ENCODE peak calls at places on chromosome 19, in eight cellular contexts. One of them, this sample, is unnamed.

GRCh38 chr19:39679056-39679790 is 23.5 kb downstream of the LGALS16 start:
- DNase-seq in K562: no peak
- DNase-seq in H1: no peak
- DNase-seq in endothelial cell of umbilical vein: no peak
- DNase-seq in HCT116: no peak
- DNase-seq in SK-N-SH: no peak
- DNase-seq in GM12878: peak
- DNase-seq in HepG2: no peak
- DNase-seq in this sample: no peak

GRCh38 chr19:48565090-48565489 is 13.1 kb downstream of the SULT2B1 start:
- DNase-seq in K562: peak
- DNase-seq in H1: no peak
- DNase-seq in endothelial cell of umbilical vein: no peak
- DNase-seq in HCT116: no peak
- DNase-seq in SK-N-SH: no peak
- DNase-seq in GM12878: no peak
- DNase-seq in HepG2: peak
- DNase-seq in this sample: no peak

GRCh38 chr19:16885166-16885565 is 3.6 kb upstream of the F2RL3 start:
- DNase-seq in K562: peak
- DNase-seq in H1: no peak
- DNase-seq in endothelial cell of umbilical vein: no peak
- DNase-seq in HCT116: no peak
- DNase-seq in SK-N-SH: no peak
- DNase-seq in GM12878: no peak
- DNase-seq in HepG2: no peak
- DNase-seq in this sample: no peak

GRCh38 chr19:40689339-40690049 is 957 bp downstream of the NUMBL start:
- DNase-seq in K562: peak
- DNase-seq in H1: no peak
- DNase-seq in endothelial cell of umbilical vein: peak
- DNase-seq in HCT116: no peak
- DNase-seq in SK-N-SH: peak
- DNase-seq in GM12878: no peak
- DNase-seq in HepG2: no peak
- DNase-seq in this sample: no peak

GRCh38 chr19:15871570-15871969 is 26.3 kb downstream of the CYP4F2 start:
- DNase-seq in K562: peak
- DNase-seq in H1: no peak
- DNase-seq in endothelial cell of umbilical vein: no peak
- DNase-seq in HCT116: peak
- DNase-seq in SK-N-SH: no peak
- DNase-seq in GM12878: no peak
- DNase-seq in HepG2: no peak
- DNase-seq in this sample: no peak

GRCh38 chr19:942133-942645 is 16.4 kb downstream of the ARID3A start:
- DNase-seq in K562: no peak
- DNase-seq in H1: no peak
- DNase-seq in endothelial cell of umbilical vein: no peak
- DNase-seq in HCT116: no peak
- DNase-seq in SK-N-SH: no peak
- DNase-seq in GM12878: no peak
- DNase-seq in HepG2: no peak
- DNase-seq in this sample: no peak

GRCh38 chr19:2168619-2169424 is 5.1 kb downstream of the DOT1L start:
- DNase-seq in K562: peak
- DNase-seq in H1: no peak
- DNase-seq in endothelial cell of umbilical vein: peak
- DNase-seq in HCT116: peak
- DNase-seq in SK-N-SH: peak
- DNase-seq in GM12878: peak
- DNase-seq in HepG2: peak
- DNase-seq in this sample: no peak

GRCh38 chr19:17616961-17617806 is 61.7 kb downstream of the COLGALT1 start:
- DNase-seq in K562: peak
- DNase-seq in H1: no peak
- DNase-seq in endothelial cell of umbilical vein: no peak
- DNase-seq in HCT116: peak
- DNase-seq in SK-N-SH: peak
- DNase-seq in GM12878: no peak
- DNase-seq in HepG2: peak
- DNase-seq in this sample: no peak

GRCh38 chr19:19595171-19595701 is 23.3 kb downstream of the PBX4 start:
- DNase-seq in K562: no peak
- DNase-seq in H1: no peak
- DNase-seq in endothelial cell of umbilical vein: no peak
- DNase-seq in HCT116: no peak
- DNase-seq in SK-N-SH: peak
- DNase-seq in GM12878: no peak
- DNase-seq in HepG2: no peak
- DNase-seq in this sample: no peak

GRCh38 chr19:33686687-33687541 is 65.2 kb downstream of the CHST8 start:
- DNase-seq in K562: no peak
- DNase-seq in H1: no peak
- DNase-seq in endothelial cell of umbilical vein: no peak
- DNase-seq in HCT116: no peak
- DNase-seq in SK-N-SH: peak
- DNase-seq in GM12878: no peak
- DNase-seq in HepG2: no peak
- DNase-seq in this sample: no peak

GRCh38 chr19:40684280-40684679 is 6.2 kb downstream of the NUMBL start:
- DNase-seq in K562: no peak
- DNase-seq in H1: no peak
- DNase-seq in endothelial cell of umbilical vein: no peak
- DNase-seq in HCT116: no peak
- DNase-seq in SK-N-SH: no peak
- DNase-seq in GM12878: no peak
- DNase-seq in HepG2: no peak
- DNase-seq in this sample: no peak

GRCh38 chr19:32599736-32600157 is 18.8 kb downstream of the PDCD5 start:
- DNase-seq in K562: peak
- DNase-seq in H1: no peak
- DNase-seq in endothelial cell of umbilical vein: peak
- DNase-seq in HCT116: peak
- DNase-seq in SK-N-SH: peak
- DNase-seq in GM12878: no peak
- DNase-seq in HepG2: peak
- DNase-seq in this sample: peak

DNA sequence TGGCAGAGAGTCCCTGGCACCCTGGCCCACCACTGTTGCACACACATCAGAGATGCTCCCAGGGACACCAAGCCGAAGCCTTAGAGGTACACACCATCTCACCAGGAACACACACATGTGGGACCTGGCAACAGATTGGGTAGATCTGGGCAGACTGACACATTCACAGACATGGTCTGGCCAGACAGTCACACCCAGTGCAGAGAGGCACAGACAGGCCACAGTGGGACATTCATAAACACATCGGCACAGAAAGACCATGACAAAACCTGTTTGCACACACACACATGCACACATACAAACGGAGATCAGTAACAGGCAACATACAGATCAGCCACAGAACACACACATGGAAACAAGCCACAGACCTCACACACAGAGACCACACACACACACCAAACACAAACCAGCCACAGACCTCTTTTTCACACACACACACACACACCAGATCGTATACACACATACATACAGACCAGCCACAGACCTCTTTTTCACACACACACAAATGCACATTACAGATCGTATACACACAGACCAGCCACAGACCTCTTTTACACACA is 6.3 kb upstream of the JUNB start:
- DNase-seq in K562: no peak
- DNase-seq in H1: no peak
- DNase-seq in endothelial cell of umbilical vein: no peak
- DNase-seq in HCT116: no peak
- DNase-seq in SK-N-SH: peak
- DNase-seq in GM12878: no peak
- DNase-seq in HepG2: no peak
- DNase-seq in this sample: no peak
- TF ChIP-seq POLR2AphosphoS5 in K562: no peak
- TF ChIP-seq POLR2AphosphoS5 in H1: no peak
- TF ChIP-seq POLR2AphosphoS5 in endothelial cell of umbilical vein: no peak
- TF ChIP-seq POLR2AphosphoS5 in HCT116: no peak
- TF ChIP-seq POLR2AphosphoS5 in SK-N-SH: no peak
- TF ChIP-seq POLR2AphosphoS5 in GM12878: peak
- TF ChIP-seq POLR2AphosphoS5 in HepG2: no peak
- TF ChIP-seq POLR2AphosphoS5 in this sample: no peak

GRCh38 chr19:3604987-3605343 is 1.7 kb downstream of the TBXA2R start:
- DNase-seq in K562: no peak
- DNase-seq in H1: no peak
- DNase-seq in endothelial cell of umbilical vein: no peak
- DNase-seq in HCT116: no peak
- DNase-seq in SK-N-SH: no peak
- DNase-seq in GM12878: peak
- DNase-seq in HepG2: no peak
- DNase-seq in this sample: no peak

GRCh38 chr19:3606690-3607289 is at the start of gene TBXA2R:
- DNase-seq in K562: peak
- DNase-seq in H1: no peak
- DNase-seq in endothelial cell of umbilical vein: peak
- DNase-seq in HCT116: peak
- DNase-seq in SK-N-SH: peak
- DNase-seq in GM12878: no peak
- DNase-seq in HepG2: no peak
- DNase-seq in this sample: no peak

GRCh38 chr19:3605770-3606169 is 905 bp downstream of the TBXA2R start:
- DNase-seq in K562: no peak
- DNase-seq in H1: no peak
- DNase-seq in endothelial cell of umbilical vein: no peak
- DNase-seq in HCT116: no peak
- DNase-seq in SK-N-SH: no peak
- DNase-seq in GM12878: no peak
- DNase-seq in HepG2: no peak
- DNase-seq in this sample: no peak

GRCh38 chr19:3605361-3605760 is 1.3 kb downstream of the TBXA2R start:
- DNase-seq in K562: no peak
- DNase-seq in H1: no peak
- DNase-seq in endothelial cell of umbilical vein: no peak
- DNase-seq in HCT116: no peak
- DNase-seq in SK-N-SH: no peak
- DNase-seq in GM12878: no peak
- DNase-seq in HepG2: no peak
- DNase-seq in this sample: no peak

GRCh38 chr19:3606174-3606689 is 443 bp downstream of the TBXA2R start:
- DNase-seq in K562: peak
- DNase-seq in H1: no peak
- DNase-seq in endothelial cell of umbilical vein: no peak
- DNase-seq in HCT116: peak
- DNase-seq in SK-N-SH: peak
- DNase-seq in GM12878: no peak
- DNase-seq in HepG2: no peak
- DNase-seq in this sample: no peak
- H3K4me3 ChIP-seq in K562: peak
- H3K4me3 ChIP-seq in H1: peak
- H3K4me3 ChIP-seq in endothelial cell of umbilical vein: peak
- H3K4me3 ChIP-seq in HCT116: peak
- H3K4me3 ChIP-seq in SK-N-SH: peak
- H3K4me3 ChIP-seq in GM12878: no peak
- H3K4me3 ChIP-seq in HepG2: peak
- H3K4me3 ChIP-seq in this sample: no peak

DNA sequence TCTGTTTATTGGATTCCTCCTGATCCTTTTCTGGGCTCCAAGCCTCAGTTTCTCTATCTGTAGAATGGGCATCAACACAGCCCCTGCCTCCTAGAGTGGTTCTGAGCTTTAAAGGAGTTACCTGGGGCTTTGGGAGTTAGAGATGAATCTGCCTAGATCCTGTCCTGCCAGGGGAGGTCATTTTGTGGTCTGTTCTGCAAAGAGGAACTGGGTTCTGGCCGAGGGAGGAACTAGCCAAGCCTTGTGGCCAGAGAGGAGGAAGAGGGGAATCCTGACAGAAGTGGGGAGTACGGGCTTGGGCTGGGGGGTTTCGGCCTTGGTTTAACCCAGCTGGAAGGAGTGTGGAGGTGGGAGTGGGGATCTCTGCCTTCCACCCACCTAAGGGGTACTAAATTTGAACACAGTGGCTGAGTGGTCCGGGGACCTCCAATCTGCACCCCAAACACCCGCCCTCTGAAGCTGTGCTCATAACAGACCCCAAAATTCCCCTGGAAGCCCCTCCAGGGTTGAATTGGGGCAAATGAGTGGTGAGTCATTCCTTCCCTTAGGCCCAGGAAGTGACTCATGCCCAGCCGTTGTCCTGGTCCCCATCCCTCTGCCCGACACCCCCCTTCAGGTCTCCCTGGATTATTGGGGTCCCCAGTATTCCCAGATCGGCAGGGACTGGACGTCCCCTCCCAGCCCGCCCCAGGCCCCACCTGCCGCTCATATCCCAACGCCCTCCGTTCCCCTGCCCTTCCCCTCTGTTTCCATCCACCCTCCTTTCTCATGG is 2.8 kb downstream of the ADGRE5 start:
- DNase-seq in K562: peak
- DNase-seq in H1: no peak
- DNase-seq in endothelial cell of umbilical vein: no peak
- DNase-seq in HCT116: no peak
- DNase-seq in SK-N-SH: no peak
- DNase-seq in GM12878: no peak
- DNase-seq in HepG2: no peak
- DNase-seq in this sample: no peak
- H3K9ac ChIP-seq in K562: peak
- H3K9ac ChIP-seq in H1: no peak
- H3K9ac ChIP-seq in endothelial cell of umbilical vein: no peak
- H3K9ac ChIP-seq in HCT116: peak
- H3K9ac ChIP-seq in SK-N-SH: peak
- H3K9ac ChIP-seq in GM12878: peak
- H3K9ac ChIP-seq in HepG2: no peak
- H3K9ac ChIP-seq in this sample: no peak

DNA sequence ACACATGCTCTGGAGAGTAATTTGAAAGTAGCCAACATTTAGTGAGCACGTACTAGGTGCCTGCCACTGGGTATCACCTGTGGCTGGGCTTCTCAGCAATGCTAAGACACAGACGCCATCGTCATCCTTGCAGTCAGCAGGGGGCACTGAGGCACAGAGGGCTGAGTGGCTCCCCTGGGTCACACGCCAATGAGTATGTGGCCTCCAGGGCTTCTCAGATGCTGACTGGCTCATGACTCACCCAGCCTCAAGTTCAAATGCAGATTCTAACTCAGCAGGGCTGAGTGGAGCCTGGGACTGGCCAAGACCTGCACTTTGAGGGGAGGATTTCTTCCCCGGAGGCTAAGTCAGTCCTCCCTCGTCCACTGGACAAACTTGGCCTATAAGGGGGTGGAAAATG is 115.1 kb upstream of the CACNA1A start:
- DNase-seq in K562: peak
- DNase-seq in H1: peak
- DNase-seq in endothelial cell of umbilical vein: no peak
- DNase-seq in HCT116: peak
- DNase-seq in SK-N-SH: no peak
- DNase-seq in GM12878: no peak
- DNase-seq in HepG2: no peak
- DNase-seq in this sample: no peak
- TF ChIP-seq POLR2AphosphoS5 in K562: no peak
- TF ChIP-seq POLR2AphosphoS5 in H1: no peak
- TF ChIP-seq POLR2AphosphoS5 in endothelial cell of umbilical vein: no peak
- TF ChIP-seq POLR2AphosphoS5 in HCT116: no peak
- TF ChIP-seq POLR2AphosphoS5 in SK-N-SH: peak
- TF ChIP-seq POLR2AphosphoS5 in GM12878: no peak
- TF ChIP-seq POLR2AphosphoS5 in HepG2: no peak
- TF ChIP-seq POLR2AphosphoS5 in this sample: no peak